ENCODE peak calls at places on chromosomes 12 and 14, in seven cellular contexts. F is glutamatergic neuron, K is breast epithelium, N is K562, P is AG09309, B is GM10248, E is PC-3. Q is an unnamed sample.

GRCh38 chr12:108424816-108425215 is 85.7 kb upstream of the CMKLR1 start:
- DNase-seq in F (no peak), K (no peak), N (no peak), P (no peak), B (no peak), E (no peak), Q (no peak)

GRCh38 chr12:82730832-82731497 is 44.3 kb downstream of the TMTC2 start:
- DNase-seq in F (no peak), K (no peak), N (no peak), P (peak), B (no peak), E (no peak), Q (no peak)

GRCh38 chr14:24806061-24806678 is 172.2 kb upstream of the GZMB start:
- DNase-seq in F (peak), K (peak), N (peak), P (peak), B (peak), E (peak), Q (peak)

GRCh38 chr12:8035440-8036010 is 3.0 kb downstream of the FOXJ2 start:
- DNase-seq in F (no peak), K (no peak), N (no peak), P (no peak), B (no peak), E (no peak), Q (no peak)

GRCh38 chr12:99985129-99985570 is 414 bp upstream of the ANKS1B start:
- DNase-seq in F (no peak), K (no peak), N (no peak), P (no peak), B (no peak), E (no peak), Q (no peak)

GRCh38 chr12:106006940-106007339 is 131.8 kb downstream of the NUAK1 start:
- DNase-seq in F (no peak), K (no peak), N (no peak), P (no peak), B (no peak), E (no peak), Q (no peak)

GRCh38 chr14:93231129-93231979 is 24.3 kb downstream of the UBR7 start:
- DNase-seq in F (no peak), K (no peak), N (no peak), P (no peak), B (peak), E (peak), Q (peak)

GRCh38 chr14:55117816-55118441 is 11.1 kb upstream of the LGALS3 start:
- DNase-seq in F (no peak), K (no peak), N (peak), P (no peak), B (no peak), E (no peak), Q (no peak)

GRCh38 chr14:61753631-61754030 is 8.6 kb upstream of the SNAPC1 start:
- DNase-seq in F (no peak), K (no peak), N (no peak), P (no peak), B (no peak), E (no peak), Q (no peak)

GRCh38 chr12:57586128-57586527 is 4.9 kb upstream of the PIP4K2C start:
- DNase-seq in F (no peak), K (no peak), N (no peak), P (no peak), B (no peak), E (no peak), Q (no peak)

GRCh38 chr12:127998936-127999467 is 268.0 kb upstream of the TMEM132C start:
- DNase-seq in F (no peak), K (no peak), N (no peak), P (no peak), B (no peak), E (peak), Q (no peak)

GRCh38 chr14:99971929-99972747 is 93.1 kb upstream of the EVL start:
- DNase-seq in F (peak), K (no peak), N (peak), P (no peak), B (no peak), E (no peak), Q (peak)

GRCh38 chr14:23536494-23536893 is 15.1 kb downstream of the ZFHX2 start:
- DNase-seq in F (no peak), K (no peak), N (no peak), P (no peak), B (no peak), E (no peak), Q (no peak)

GRCh38 chr12:53065975-53066593 is 13.1 kb downstream of the SPRYD3 start:
- DNase-seq in F (peak), K (peak), N (peak), P (no peak), B (peak), E (peak), Q (peak)

GRCh38 chr14:72740966-72741835 is 152.7 kb downstream of the DPF3 start:
- DNase-seq in F (no peak), K (no peak), N (no peak), P (no peak), B (no peak), E (no peak), Q (no peak)

GRCh38 chr14:74545386-74545785 is 51.8 kb downstream of the ISCA2 start:
- DNase-seq in F (no peak), K (no peak), N (no peak), P (no peak), B (no peak), E (no peak), Q (no peak)

GRCh38 chr14:57574617-57575288 is 81.1 kb upstream of the CCDC198 start:
- DNase-seq in F (no peak), K (no peak), N (no peak), P (no peak), B (no peak), E (peak), Q (no peak)

GRCh38 chr12:45191239-45191638 is 24.7 kb upstream of the ANO6 start:
- DNase-seq in F (no peak), K (no peak), N (no peak), P (no peak), B (no peak), E (peak), Q (no peak)

GRCh38 chr12:98896938-98897337 is 251.8 kb downstream of the APAF1 start:
- DNase-seq in F (no peak), K (no peak), N (no peak), P (no peak), B (no peak), E (no peak), Q (no peak)

GRCh38 chr12:11657511-11657910 is 8.0 kb downstream of the ETV6 start:
- DNase-seq in F (no peak), K (no peak), N (no peak), P (no peak), B (no peak), E (no peak), Q (no peak)

GRCh38 chr12:113462880-113463745 is 8.6 kb downstream of the LHX5 start:
- DNase-seq in F (peak), K (no peak), N (no peak), P (no peak), B (no peak), E (no peak), Q (no peak)

GRCh38 chr12:113462117-113462774 is 9.4 kb downstream of the LHX5 start:
- DNase-seq in F (peak), K (peak), N (peak), P (peak), B (peak), E (peak), Q (peak)

GRCh38 chr12:113463746-113464743 is 7.6 kb downstream of the LHX5 start:
- DNase-seq in F (no peak), K (no peak), N (no peak), P (no peak), B (no peak), E (peak), Q (peak)

GRCh38 chr12:113459981-113460380 is 11.7 kb downstream of the LHX5 start:
- DNase-seq in F (no peak), K (no peak), N (no peak), P (no peak), B (no peak), E (no peak), Q (no peak)

DNA sequence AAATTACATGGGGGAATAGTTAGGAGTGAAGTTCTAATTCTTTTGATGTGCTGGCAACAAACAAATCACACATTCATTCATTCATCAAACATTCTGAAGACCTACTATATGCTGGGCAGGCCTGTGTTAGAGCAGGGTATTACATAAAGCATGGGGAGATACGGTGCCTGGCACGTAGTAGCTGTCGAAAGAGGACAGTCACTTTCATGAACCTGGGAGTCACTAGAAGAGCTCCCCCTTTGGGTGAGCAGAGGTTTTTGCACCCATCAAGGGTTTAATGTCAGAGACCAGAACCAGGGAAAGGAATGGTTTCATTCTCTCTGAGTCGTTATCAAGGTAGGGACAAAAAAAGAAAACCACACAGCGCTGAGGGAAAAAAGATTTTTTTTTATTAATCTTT is 10.0 kb downstream of the LHX5 start:
- DNase-seq in F (no peak), K (no peak), N (peak), P (no peak), B (peak), E (peak), Q (peak)
- TF ChIP-seq CTCF in F (no peak), K (no peak), N (peak), P (peak), B (peak), E (peak), Q (peak)

GRCh38 chr14:98791661-98792060 is 480.3 kb downstream of the BCL11B start:
- DNase-seq in F (no peak), K (no peak), N (no peak), P (no peak), B (no peak), E (no peak), Q (no peak)
- TF ChIP-seq CTCF in F (no peak), K (no peak), N (no peak), P (no peak), B (no peak), E (no peak), Q (no peak)

GRCh38 chr12:126989532-126989931 is 1277.4 kb upstream of the TMEM132C start:
- DNase-seq in F (no peak), K (no peak), N (no peak), P (no peak), B (no peak), E (no peak), Q (no peak)
- TF ChIP-seq CTCF in F (no peak), K (no peak), N (no peak), P (no peak), B (no peak), E (no peak), Q (no peak)

DNA sequence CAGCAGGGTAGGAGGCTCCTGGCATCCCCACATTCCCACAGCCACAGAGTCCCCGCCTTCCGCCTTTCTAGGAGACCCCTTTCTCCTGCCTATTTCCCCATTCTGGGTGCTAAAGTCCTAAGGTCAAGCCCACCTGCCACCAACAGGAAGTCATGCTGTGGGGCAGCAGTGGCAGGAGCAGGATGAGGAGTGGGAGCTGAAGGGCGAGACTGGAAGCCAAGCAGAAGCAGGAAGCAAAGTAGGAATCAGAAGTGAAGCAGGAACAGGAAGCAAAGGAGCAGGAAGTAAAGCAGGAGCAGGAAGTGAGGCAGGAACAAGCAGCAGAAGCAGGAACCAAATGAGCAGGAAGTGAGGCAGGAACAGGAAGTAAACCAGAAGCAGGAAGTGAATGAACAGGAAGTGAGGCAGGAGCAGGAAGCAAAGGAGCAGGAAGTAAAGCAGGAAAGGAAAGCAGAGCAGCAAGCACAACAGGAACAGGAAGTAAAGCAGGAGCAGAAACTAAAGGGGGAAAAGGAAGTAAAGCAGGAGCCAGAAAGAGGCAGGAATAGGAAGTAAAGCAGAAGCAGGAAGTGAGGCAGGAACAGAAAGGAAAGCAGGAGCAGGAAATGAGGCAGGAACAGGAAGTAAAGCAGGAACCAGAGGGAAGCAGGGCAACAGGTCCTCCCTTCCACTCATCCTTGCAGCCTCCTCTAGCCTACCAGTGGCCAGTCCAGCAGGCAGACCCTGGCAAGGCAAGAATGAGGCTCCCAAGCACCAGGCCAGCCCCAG is 38.3 kb upstream of the RIMBP2 start:
- DNase-seq in F (no peak), K (no peak), N (no peak), P (no peak), B (no peak), E (no peak), Q (no peak)
- TF ChIP-seq CTCF in F (no peak), K (no peak), N (no peak), P (no peak), B (no peak), E (no peak), Q (no peak)

GRCh38 chr12:81627336-81628189 is 131.6 kb downstream of the PPFIA2 start:
- DNase-seq in F (no peak), K (no peak), N (peak), P (peak), B (no peak), E (peak), Q (no peak)
- TF ChIP-seq CTCF in F (peak), K (peak), N (peak), P (peak), B (peak), E (peak), Q (no peak)

GRCh38 chr12:89355243-89356068 is 3.2 kb upstream of the DUSP6 start:
- DNase-seq in F (no peak), K (no peak), N (no peak), P (no peak), B (no peak), E (no peak), Q (no peak)
- TF ChIP-seq CTCF in F (peak), K (peak), N (no peak), P (no peak), B (no peak), E (no peak), Q (no peak)

DNA sequence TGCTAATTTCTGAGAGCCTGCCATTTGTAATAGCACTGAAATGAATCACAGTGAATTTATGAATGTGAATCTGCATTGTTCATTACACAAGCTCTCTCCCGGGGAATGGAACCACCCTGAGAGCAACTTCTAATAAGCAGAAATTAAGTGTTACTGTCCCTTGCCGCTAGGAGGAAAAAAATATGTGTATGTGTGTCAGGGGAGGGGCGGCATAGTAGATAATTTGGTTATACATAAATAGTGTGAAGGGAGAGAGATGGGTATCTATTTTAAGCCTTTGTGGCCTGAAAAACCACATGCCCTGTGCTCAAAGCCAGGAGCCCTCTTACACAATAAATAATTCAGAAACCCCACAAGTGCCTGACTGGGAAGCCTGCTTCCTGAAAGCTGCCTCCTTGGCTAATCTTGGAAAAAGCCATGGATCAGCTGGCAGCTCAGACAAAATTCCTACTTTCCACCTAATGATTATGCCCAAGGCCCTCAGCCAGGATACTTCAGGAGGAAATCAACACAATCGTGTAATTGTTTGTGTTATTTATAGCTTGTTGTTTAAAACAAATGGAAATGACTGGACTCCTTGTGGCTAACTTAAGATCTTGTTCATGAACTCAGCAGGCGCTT is 366.2 kb upstream of the KITLG start:
- DNase-seq in F (no peak), K (no peak), N (no peak), P (peak), B (no peak), E (no peak), Q (no peak)
- TF ChIP-seq CTCF in F (no peak), K (no peak), N (no peak), P (no peak), B (no peak), E (no peak), Q (no peak)

GRCh38 chr14:95419569-95419968 is 96.9 kb downstream of the SYNE3 start:
- DNase-seq in F (no peak), K (no peak), N (no peak), P (no peak), B (no peak), E (no peak), Q (no peak)

GRCh38 chr14:95418858-95419257 is 97.6 kb downstream of the SYNE3 start:
- DNase-seq in F (no peak), K (no peak), N (no peak), P (no peak), B (no peak), E (no peak), Q (no peak)

GRCh38 chr14:95413289-95414215 is 93.8 kb upstream of the CLMN start:
- DNase-seq in F (no peak), K (no peak), N (no peak), P (no peak), B (no peak), E (peak), Q (no peak)

GRCh38 chr14:95415993-95416392 is 96.3 kb upstream of the CLMN start:
- DNase-seq in F (no peak), K (no peak), N (no peak), P (no peak), B (no peak), E (no peak), Q (no peak)

DNA sequence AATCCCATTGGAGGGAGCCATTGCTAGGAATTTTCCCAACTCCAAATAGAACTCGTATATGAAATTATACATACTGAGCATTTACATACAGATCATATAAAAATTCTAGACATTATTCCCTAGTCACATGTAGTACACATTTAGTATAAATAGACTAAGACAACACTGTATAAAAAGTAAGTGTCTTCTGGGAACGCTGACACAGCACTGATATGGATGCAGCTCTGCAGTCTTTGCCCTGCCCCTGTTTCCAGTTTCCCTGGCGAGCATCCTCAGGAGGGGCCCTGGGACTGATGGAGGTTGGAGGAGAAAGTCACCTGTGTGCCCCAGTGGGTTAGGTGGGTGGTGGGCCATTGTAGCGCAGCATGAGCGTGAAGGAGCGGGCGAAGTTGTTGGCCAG is 97.8 kb upstream of the CLMN start:
- DNase-seq in F (no peak), K (no peak), N (no peak), P (no peak), B (no peak), E (no peak), Q (no peak)
- TF ChIP-seq CTCF in F (no peak), K (no peak), N (peak), P (no peak), B (no peak), E (no peak), Q (no peak)

DNA sequence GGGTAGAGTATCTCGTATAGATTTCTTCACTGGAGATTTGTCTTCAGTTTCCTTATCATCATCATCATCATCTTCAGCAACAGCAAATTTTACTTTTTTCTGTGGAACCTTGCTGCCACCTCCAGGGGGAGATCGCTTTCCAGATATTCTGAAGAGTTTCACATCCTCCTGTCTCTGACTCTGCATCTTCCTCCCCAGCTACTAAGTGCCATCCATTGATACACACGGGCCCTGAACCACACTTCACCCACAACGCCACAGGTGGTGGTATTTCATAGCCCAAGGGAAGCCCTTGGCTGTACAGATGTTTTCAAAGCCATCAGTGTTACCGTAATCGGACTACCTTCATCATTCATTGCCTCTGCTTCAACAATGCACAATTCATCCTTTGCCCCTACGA is 82.2 kb downstream of the PPP2R5C start:
- DNase-seq in F (no peak), K (no peak), N (no peak), P (no peak), B (peak), E (peak), Q (peak)
- TF ChIP-seq CTCF in F (peak), K (no peak), N (peak), P (peak), B (peak), E (peak), Q (peak)

GRCh38 chr12:28202374-28203130 is 12.3 kb downstream of the CCDC91 start:
- DNase-seq in F (no peak), K (no peak), N (no peak), P (no peak), B (no peak), E (peak), Q (no peak)
- TF ChIP-seq CTCF in F (no peak), K (no peak), N (no peak), P (no peak), B (no peak), E (peak), Q (no peak)